ENCODE peak calls at places on chromosomes 5 and 9, in five cellular contexts. O, G, L, Y and V are unnamed samples.

GRCh38 chr5:66993448-66993847 is 203.2 kb downstream of the CD180 start:
- DNase-seq in L (no peak), G (no peak), O (no peak), Y (no peak), V (no peak)

GRCh38 chr5:111463304-111463703 is 49.0 kb downstream of the STARD4 start:
- DNase-seq in L (no peak), G (no peak), O (no peak), Y (no peak), V (no peak)

GRCh38 chr5:174920906-174921550 is 196.6 kb downstream of the MSX2 start:
- DNase-seq in L (no peak), Y (peak), G (no peak), O (no peak), V (peak)

GRCh38 chr9:99057665-99058625 is 47.0 kb upstream of the TGFBR1 start:
- DNase-seq in G (no peak), Y (peak), L (peak), O (no peak), V (peak)

GRCh38 chr9:117344892-117345660 is 69.8 kb downstream of the ASTN2 start:
- DNase-seq in O (no peak), Y (no peak), G (no peak), L (no peak), V (no peak)

GRCh38 chr9:91705386-91705785 is 244.6 kb downstream of the ROR2 start:
- DNase-seq in L (no peak), G (no peak), Y (no peak), O (no peak), V (no peak)

GRCh38 chr9:136152931-136153330 is 34.3 kb upstream of the TMEM250 start:
- DNase-seq in O (no peak), Y (no peak), L (no peak), G (no peak), V (no peak)

GRCh38 chr5:31867219-31867618 is 228.3 kb downstream of the PDZD2 start:
- DNase-seq in G (no peak), O (no peak), Y (no peak), L (no peak), V (no peak)

GRCh38 chr9:84807870-84808385 is 138.4 kb downstream of the NTRK2 start:
- DNase-seq in L (no peak), Y (no peak), G (no peak), O (no peak), V (no peak)

GRCh38 chr5:174354571-174354970 is 309.1 kb downstream of the NSG2 start:
- DNase-seq in L (no peak), Y (peak), G (peak), O (no peak), V (peak)

GRCh38 chr9:14351206-14351605 is 37.3 kb upstream of the NFIB start:
- DNase-seq in Y (no peak), O (no peak), L (no peak), G (peak), V (no peak)

GRCh38 chr9:14127656-14128055 is 186.3 kb downstream of the NFIB start:
- DNase-seq in G (peak), L (no peak), Y (no peak), O (no peak), V (no peak)

GRCh38 chr9:130846487-130847305 is 11.6 kb downstream of the ABL1 start:
- DNase-seq in L (no peak), O (no peak), G (peak), Y (peak), V (peak)

GRCh38 chr9:127388037-127388855 is 8.7 kb upstream of the SLC2A8 start:
- DNase-seq in O (peak), G (peak), Y (peak), L (peak), V (no peak)

GRCh38 chr9:11064853-11065252 is 452.1 kb upstream of the PTPRD start:
- DNase-seq in G (no peak), L (no peak), O (no peak), Y (no peak), V (no peak)

GRCh38 chr9:137286980-137287383 is 9.5 kb downstream of the TOR4A start:
- DNase-seq in G (peak), Y (peak), L (no peak), O (no peak), V (peak)

GRCh38 chr9:120655005-120655622 is 59.2 kb downstream of the MEGF9 start:
- DNase-seq in G (peak), L (no peak), Y (no peak), O (no peak), V (peak)

GRCh38 chr5:179858241-179858585 is 404 bp downstream of the MRNIP start:
- DNase-seq in L (no peak), Y (peak), G (peak), O (no peak), V (peak)

GRCh38 chr9:68978054-68978453 is 35.9 kb downstream of the PRKACG start:
- DNase-seq in G (no peak), L (no peak), Y (no peak), O (no peak), V (no peak)

GRCh38 chr9:4486176-4486575 is 4.1 kb upstream of the SLC1A1 start:
- DNase-seq in O (no peak), Y (no peak), L (no peak), G (no peak), V (no peak)

GRCh38 chr5:509632-510185 is 14.5 kb downstream of the SLC9A3 start:
- DNase-seq in G (no peak), Y (no peak), L (no peak), O (no peak), V (no peak)

GRCh38 chr5:1666221-1666620 is 133.4 kb downstream of the MRPL36 start:
- DNase-seq in G (no peak), L (no peak), O (no peak), Y (no peak), V (no peak)

GRCh38 chr5:78638423-78638822 is 10.1 kb downstream of the LHFPL2 start:
- DNase-seq in L (peak), G (peak), O (peak), Y (peak), V (peak)

GRCh38 chr9:113737414-113738271 is 138.5 kb upstream of the ZNF618 start:
- DNase-seq in Y (peak), G (peak), O (no peak), L (peak), V (peak)

GRCh38 chr9:23408874-23409273 is 417.2 kb downstream of the ELAVL2 start:
- DNase-seq in O (no peak), L (no peak), Y (no peak), G (no peak), V (no peak)

GRCh38 chr5:176906796-176907195 is 7.7 kb upstream of the HK3 start:
- DNase-seq in L (no peak), Y (no peak), G (no peak), O (no peak), V (no peak)

GRCh38 chr9:1604942-1605560 is 410.1 kb upstream of the SMARCA2 start:
- DNase-seq in L (peak), Y (peak), G (peak), O (no peak), V (peak)

GRCh38 chr5:119333421-119333851 is 22.4 kb upstream of the TNFAIP8 start:
- DNase-seq in Y (no peak), L (no peak), O (no peak), G (no peak), V (no peak)

GRCh38 chr5:146059349-146060220 is 45.8 kb downstream of the PLAC8L1 start:
- DNase-seq in L (no peak), O (no peak), Y (peak), G (peak), V (peak)

GRCh38 chr5:65262590-65263189 is 219.0 kb downstream of the ADAMTS6 start:
- DNase-seq in O (peak), Y (peak), L (peak), G (peak), V (peak)

GRCh38 chr5:26003966-26004365 is 1034.4 kb downstream of the CDH9 start:
- DNase-seq in L (no peak), Y (no peak), O (no peak), G (no peak), V (no peak)

GRCh38 chr5:171494452-171495121 is 75.1 kb downstream of the FGF18 start:
- DNase-seq in G (peak), O (peak), L (peak), Y (peak), V (peak)

GRCh38 chr9:93024986-93025630 is 33.4 kb upstream of the SUSD3 start:
- DNase-seq in G (no peak), Y (no peak), L (no peak), O (no peak), V (no peak)

GRCh38 chr5:124504081-124504916 is 242.1 kb downstream of the ZNF608 start:
- DNase-seq in O (no peak), G (no peak), L (no peak), Y (peak), V (peak)

DNA sequence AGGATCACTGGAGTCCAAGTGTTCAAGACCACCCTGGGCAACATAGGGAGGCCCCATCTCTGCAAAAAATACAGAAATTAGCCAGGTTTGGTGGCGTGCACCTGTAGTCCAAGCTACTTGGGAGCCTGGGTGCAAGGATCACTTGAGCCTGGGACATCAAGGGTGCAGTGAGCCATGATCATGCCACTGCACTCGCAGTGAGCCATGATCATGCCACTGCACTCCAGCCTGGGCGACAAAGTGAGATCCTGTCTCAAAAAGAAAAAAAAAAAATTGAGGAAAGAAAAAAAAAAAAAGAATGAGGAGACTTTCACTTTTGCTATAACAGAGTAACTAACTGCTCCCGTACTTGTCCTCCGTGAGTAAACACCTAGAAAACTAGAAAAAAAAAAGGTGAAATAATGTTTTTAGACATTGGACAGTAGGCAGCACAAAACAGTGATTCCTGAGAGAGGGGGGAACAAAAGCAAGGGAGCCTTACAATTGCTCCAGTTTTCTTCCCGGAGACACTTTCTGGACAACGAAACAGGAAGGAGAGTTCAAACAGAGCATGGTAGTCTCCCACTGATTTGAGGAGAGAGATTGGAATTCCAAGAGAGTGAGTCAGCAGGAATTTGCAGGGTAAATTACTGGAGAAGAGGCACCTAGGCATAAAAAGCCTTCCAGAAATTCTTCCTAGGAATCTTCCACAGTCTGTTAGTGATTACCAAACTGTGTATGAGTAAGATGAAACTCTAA is 6.9 kb upstream of the ZBTB5 start:
- DNase-seq in G (peak), L (peak), Y (peak), O (peak), V (peak)
- H3K4me3 ChIP-seq in G (peak), L (peak), Y (peak), O (peak), V (no peak)

GRCh38 chr5:143064661-143065060 is 294.5 kb downstream of the ARHGAP26 start:
- DNase-seq in Y (peak), G (no peak), O (no peak), L (no peak), V (no peak)
- H3K4me3 ChIP-seq in Y (no peak), G (no peak), O (no peak), L (no peak), V (no peak)

DNA sequence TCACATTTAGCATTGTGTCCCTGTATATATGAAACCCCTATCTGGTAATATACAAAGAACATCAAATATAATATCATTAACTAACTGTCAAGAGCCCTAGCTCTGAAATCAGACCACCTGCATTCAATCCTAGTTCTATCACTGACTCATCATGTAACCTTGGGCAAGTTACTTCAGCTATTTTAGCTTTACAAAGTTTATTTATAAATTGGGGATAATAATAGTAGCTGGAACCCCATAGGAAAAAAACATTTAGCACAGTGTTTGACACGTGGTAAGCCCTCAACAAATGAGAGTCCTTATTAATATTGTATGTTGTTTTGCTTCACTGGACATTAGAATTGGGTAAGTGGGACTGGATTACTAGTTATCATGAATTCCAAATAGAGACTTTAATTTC is 157.5 kb downstream of the EBF1 start:
- DNase-seq in G (no peak), Y (no peak), L (no peak), O (no peak), V (no peak)
- H3K4me3 ChIP-seq in G (no peak), Y (no peak), L (no peak), O (no peak), V (no peak)

DNA sequence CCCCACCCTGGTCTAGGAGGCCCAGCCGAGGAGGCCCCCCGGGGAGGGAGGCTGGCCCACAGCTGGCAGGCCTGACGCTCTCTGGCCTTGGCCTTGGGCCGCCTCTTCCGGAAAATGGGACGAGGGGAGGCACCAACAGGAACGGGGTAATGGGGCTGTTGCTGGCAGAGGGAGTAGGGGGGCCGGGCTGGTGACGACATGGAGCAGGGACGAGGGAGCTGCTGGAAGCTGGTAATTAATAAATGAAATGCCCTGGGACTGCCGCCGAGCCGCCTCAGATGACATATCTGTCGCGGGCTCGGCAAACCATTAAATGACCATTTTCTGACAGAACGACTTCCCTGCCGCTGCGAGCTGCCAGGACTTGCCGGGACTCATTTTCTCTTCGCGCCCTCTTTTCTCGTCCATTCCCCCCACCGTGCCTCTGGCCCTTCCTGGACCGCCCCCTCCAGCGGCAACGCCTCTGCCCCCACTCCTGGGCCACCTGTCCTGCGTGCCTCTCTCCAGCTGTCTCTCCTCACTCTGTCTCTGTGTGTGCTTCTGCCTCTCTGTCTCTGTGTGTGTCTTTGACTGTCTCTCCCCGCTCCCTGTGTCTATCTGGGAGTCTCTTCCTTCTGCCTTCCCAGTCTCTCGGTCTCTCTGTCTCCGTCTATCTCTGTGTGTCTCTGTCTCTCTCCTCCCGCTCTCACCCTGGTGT is 215.7 kb downstream of the PAX5 start:
- DNase-seq in O (no peak), L (no peak), G (no peak), Y (no peak), V (peak)
- H3K4me3 ChIP-seq in O (no peak), L (no peak), G (peak), Y (no peak), V (no peak)

GRCh38 chr9:129201289-129201688 is 23.2 kb upstream of the IER5L start:
- DNase-seq in L (no peak), G (no peak), O (no peak), Y (no peak), V (no peak)

GRCh38 chr9:129195606-129196005 is 17.5 kb upstream of the IER5L start:
- DNase-seq in L (no peak), G (no peak), Y (no peak), O (no peak), V (no peak)

GRCh38 chr9:129198737-129199435 is 20.8 kb upstream of the IER5L start:
- DNase-seq in O (no peak), Y (no peak), G (no peak), L (no peak), V (no peak)

GRCh38 chr9:129200255-129200654 is 22.2 kb upstream of the IER5L start:
- DNase-seq in O (no peak), G (no peak), L (no peak), Y (no peak), V (no peak)

DNA sequence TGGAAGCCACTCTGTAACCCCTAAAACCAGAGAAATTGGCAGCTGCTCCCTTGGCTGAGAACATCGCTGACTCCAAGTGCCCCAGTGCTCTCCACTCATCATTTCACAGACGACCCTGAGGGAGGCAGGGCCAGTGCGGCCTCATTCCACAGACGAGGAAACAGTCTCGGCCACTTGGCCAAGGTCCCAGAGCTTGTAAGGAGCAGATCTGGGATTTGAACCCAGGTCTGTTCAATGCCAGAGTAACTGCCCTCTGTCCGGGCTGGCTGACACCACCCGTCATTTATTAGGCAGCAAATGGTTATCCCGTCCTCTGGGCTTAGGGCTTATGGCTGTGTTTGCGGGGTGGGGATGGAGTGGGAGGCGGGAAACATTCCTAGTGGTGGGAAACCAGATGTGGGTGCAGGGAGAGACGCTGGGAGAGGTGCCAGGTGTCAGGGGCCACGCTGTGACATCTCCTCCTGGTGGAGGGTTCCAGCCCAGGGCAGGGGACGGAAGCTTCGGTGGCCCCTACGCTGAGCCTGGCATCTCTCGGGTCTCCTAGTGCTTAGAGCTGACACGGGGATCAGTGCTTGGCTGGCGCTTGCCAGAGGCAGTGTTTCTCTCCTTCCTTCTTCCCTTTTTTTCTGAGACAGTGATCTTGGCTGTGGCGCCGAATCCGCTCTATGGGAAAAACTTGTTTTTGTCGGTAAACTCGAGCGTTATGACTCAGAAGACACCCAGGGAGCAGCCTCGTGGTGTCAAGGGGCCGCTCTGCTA is 20.1 kb upstream of the IER5L start:
- DNase-seq in Y (peak), G (peak), O (peak), L (no peak), V (peak)
- H3K4me3 ChIP-seq in Y (no peak), G (peak), O (peak), L (no peak), V (no peak)